ENCODE peak calls at places on chromosomes 1 and 21, in four cellular contexts. One of them, this sample, is unnamed.

GRCh38 chr1:22347854-22348760 is 103.5 kb upstream of the ZBTB40 start:
- DNase-seq in GM12865: no peak
- DNase-seq in IMR-90: no peak
- DNase-seq in fibroblast of mammary gland: no peak
- DNase-seq in this sample: peak

GRCh38 chr1:154870734-154871133 is 653 bp upstream of the KCNN3 start:
- DNase-seq in GM12865: no peak
- DNase-seq in IMR-90: no peak
- DNase-seq in fibroblast of mammary gland: no peak
- DNase-seq in this sample: no peak

GRCh38 chr1:219120625-219121544 is 52.8 kb upstream of the LYPLAL1 start:
- DNase-seq in GM12865: no peak
- DNase-seq in IMR-90: peak
- DNase-seq in fibroblast of mammary gland: peak
- DNase-seq in this sample: peak

GRCh38 chr1:234603221-234604204 is 6.5 kb downstream of the IRF2BP2 start:
- DNase-seq in GM12865: no peak
- DNase-seq in IMR-90: peak
- DNase-seq in fibroblast of mammary gland: peak
- DNase-seq in this sample: peak

GRCh38 chr1:44327679-44328491 is 27.2 kb downstream of the ERI3 start:
- DNase-seq in GM12865: no peak
- DNase-seq in IMR-90: peak
- DNase-seq in fibroblast of mammary gland: peak
- DNase-seq in this sample: peak

GRCh38 chr1:36160949-36161485 is 5.1 kb downstream of the MAP7D1 start:
- DNase-seq in GM12865: peak
- DNase-seq in IMR-90: peak
- DNase-seq in fibroblast of mammary gland: peak
- DNase-seq in this sample: peak

GRCh38 chr1:16420719-16421118 is 16.5 kb downstream of the SPATA21 start:
- DNase-seq in GM12865: peak
- DNase-seq in IMR-90: no peak
- DNase-seq in fibroblast of mammary gland: no peak
- DNase-seq in this sample: no peak

GRCh38 chr21:39086547-39086946 is 96.7 kb downstream of the PSMG1 start:
- DNase-seq in GM12865: no peak
- DNase-seq in IMR-90: no peak
- DNase-seq in fibroblast of mammary gland: no peak
- DNase-seq in this sample: no peak

GRCh38 chr1:65097081-65097480 is 50.9 kb upstream of the AK4 start:
- DNase-seq in GM12865: no peak
- DNase-seq in IMR-90: no peak
- DNase-seq in fibroblast of mammary gland: no peak
- DNase-seq in this sample: no peak

GRCh38 chr1:54582566-54583306 is 34.7 kb downstream of the ACOT11 start:
- DNase-seq in GM12865: no peak
- DNase-seq in IMR-90: no peak
- DNase-seq in fibroblast of mammary gland: no peak
- DNase-seq in this sample: no peak

GRCh38 chr1:69573911-69574310 is 6.2 kb downstream of the LRRC7 start:
- DNase-seq in GM12865: no peak
- DNase-seq in IMR-90: no peak
- DNase-seq in fibroblast of mammary gland: no peak
- DNase-seq in this sample: no peak
- H3K4me3 ChIP-seq in GM12865: no peak
- H3K4me3 ChIP-seq in IMR-90: no peak
- H3K4me3 ChIP-seq in fibroblast of mammary gland: no peak
- H3K4me3 ChIP-seq in this sample: no peak

GRCh38 chr1:25197235-25197930 is 34.9 kb downstream of the SYF2 start:
- DNase-seq in GM12865: no peak
- DNase-seq in IMR-90: no peak
- DNase-seq in fibroblast of mammary gland: no peak
- DNase-seq in this sample: no peak

GRCh38 chr1:25196830-25197229 is 35.5 kb downstream of the SYF2 start:
- DNase-seq in GM12865: no peak
- DNase-seq in IMR-90: no peak
- DNase-seq in fibroblast of mammary gland: no peak
- DNase-seq in this sample: no peak

GRCh38 chr1:25197982-25198681 is 34.2 kb downstream of the SYF2 start:
- DNase-seq in GM12865: no peak
- DNase-seq in IMR-90: no peak
- DNase-seq in fibroblast of mammary gland: no peak
- DNase-seq in this sample: no peak

GRCh38 chr1:25199876-25200620 is 32.3 kb downstream of the SYF2 start:
- DNase-seq in GM12865: no peak
- DNase-seq in IMR-90: no peak
- DNase-seq in fibroblast of mammary gland: no peak
- DNase-seq in this sample: no peak

GRCh38 chr1:25198731-25199231 is 33.5 kb downstream of the SYF2 start:
- DNase-seq in GM12865: peak
- DNase-seq in IMR-90: no peak
- DNase-seq in fibroblast of mammary gland: no peak
- DNase-seq in this sample: peak
- TF ChIP-seq CTCF in GM12865: peak
- TF ChIP-seq CTCF in IMR-90: no peak
- TF ChIP-seq CTCF in fibroblast of mammary gland: no peak
- TF ChIP-seq CTCF in this sample: no peak

DNA sequence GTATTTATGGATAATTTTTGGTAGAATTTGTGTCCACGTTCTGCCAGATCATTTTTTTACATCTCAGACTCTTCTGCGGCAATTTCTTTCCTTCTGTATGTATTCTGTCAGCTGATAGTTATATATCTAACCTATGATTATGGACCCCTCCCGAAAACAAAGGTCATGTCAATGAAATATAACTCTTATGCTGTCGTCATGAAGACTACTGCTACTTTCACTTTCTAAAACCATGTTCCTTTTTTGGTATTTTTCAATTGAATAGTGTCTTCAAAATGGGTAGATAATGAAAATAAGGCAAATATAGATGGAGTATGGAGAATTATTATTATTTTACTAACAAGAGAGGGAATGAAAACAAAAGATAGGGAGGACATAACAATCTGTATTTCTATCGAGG is 3.2 kb downstream of the ANGPTL1 start:
- DNase-seq in GM12865: no peak
- DNase-seq in IMR-90: peak
- DNase-seq in fibroblast of mammary gland: peak
- DNase-seq in this sample: peak
- H3K4me3 ChIP-seq in GM12865: no peak
- H3K4me3 ChIP-seq in IMR-90: no peak
- H3K4me3 ChIP-seq in fibroblast of mammary gland: peak
- H3K4me3 ChIP-seq in this sample: peak

DNA sequence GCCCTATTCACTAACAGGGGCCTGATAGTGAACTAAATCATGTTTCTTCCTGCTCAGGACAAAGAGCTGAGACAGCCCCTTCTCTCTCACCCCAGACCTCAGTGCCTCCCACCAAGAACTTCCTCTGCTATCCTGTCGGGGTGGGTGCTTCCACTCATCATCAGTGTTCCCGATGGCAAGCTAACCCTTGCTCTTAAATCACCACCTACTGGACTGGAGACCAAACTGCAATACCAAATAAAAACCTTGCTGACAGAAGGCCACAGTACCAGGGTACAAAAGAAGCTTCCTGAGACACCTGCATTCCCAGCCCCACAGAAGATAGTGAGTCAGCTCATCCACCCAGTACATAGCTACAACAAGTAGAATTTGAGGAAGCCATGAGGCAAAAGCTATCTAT is 799.5 kb downstream of the LTN1 start:
- DNase-seq in GM12865: no peak
- DNase-seq in IMR-90: no peak
- DNase-seq in fibroblast of mammary gland: no peak
- DNase-seq in this sample: no peak
- TF ChIP-seq CTCF in GM12865: no peak
- TF ChIP-seq CTCF in IMR-90: no peak
- TF ChIP-seq CTCF in fibroblast of mammary gland: no peak
- TF ChIP-seq CTCF in this sample: no peak

DNA sequence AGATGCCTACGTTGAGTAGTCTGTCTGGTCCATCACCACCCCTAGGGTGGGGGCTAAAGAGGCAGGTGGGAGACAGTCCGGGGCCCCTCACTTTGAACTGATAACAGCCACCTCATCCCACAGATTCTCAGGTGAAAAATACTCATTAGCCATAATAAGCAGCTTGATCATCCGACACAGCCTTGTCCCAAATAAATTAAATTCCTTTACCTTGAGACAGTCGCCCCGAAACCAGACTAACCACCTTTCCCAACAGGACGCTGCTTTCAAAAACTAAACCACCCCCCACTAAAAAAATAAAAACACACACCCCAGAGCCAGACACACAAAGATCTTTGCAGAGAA is 103.3 kb downstream of the CASZ1 start:
- DNase-seq in GM12865: no peak
- DNase-seq in IMR-90: no peak
- DNase-seq in fibroblast of mammary gland: no peak
- DNase-seq in this sample: no peak
- H3K4me3 ChIP-seq in GM12865: peak
- H3K4me3 ChIP-seq in IMR-90: no peak
- H3K4me3 ChIP-seq in fibroblast of mammary gland: no peak
- H3K4me3 ChIP-seq in this sample: peak

GRCh38 chr1:85582687-85583354 is 2.3 kb downstream of the CCN1 start:
- DNase-seq in GM12865: no peak
- DNase-seq in IMR-90: peak
- DNase-seq in fibroblast of mammary gland: peak
- DNase-seq in this sample: no peak
- TF ChIP-seq CTCF in GM12865: no peak
- TF ChIP-seq CTCF in IMR-90: no peak
- TF ChIP-seq CTCF in fibroblast of mammary gland: no peak
- TF ChIP-seq CTCF in this sample: no peak

GRCh38 chr1:68329096-68329835 is 96.9 kb upstream of the WLS start:
- DNase-seq in GM12865: no peak
- DNase-seq in IMR-90: no peak
- DNase-seq in fibroblast of mammary gland: no peak
- DNase-seq in this sample: no peak
- H3K4me3 ChIP-seq in GM12865: no peak
- H3K4me3 ChIP-seq in IMR-90: no peak
- H3K4me3 ChIP-seq in fibroblast of mammary gland: no peak
- H3K4me3 ChIP-seq in this sample: no peak

This sample was measured in astrocyte of the spinal cord.